ENCODE peak calls at places on chromosomes 11 and 22, in seven cellular contexts. One of them, this sample, is unnamed.

GRCh38 chr22:25627271-25627848 is 62.9 kb downstream of the GRK3 start:
- DNase-seq in HFFc6: no peak
- DNase-seq in HTR-8/SVneo: no peak
- DNase-seq in mucosa of descending colon: no peak
- DNase-seq in tibial nerve: no peak
- DNase-seq in GM13977: no peak
- DNase-seq in stimulated activated CD4-positive, alpha-beta T cell treated with anti-CD3 and anti-CD28 coated beads, TNF-alpha, amount 100 ng/mL, for 4 hours: no peak
- DNase-seq in this sample: no peak

GRCh38 chr11:107157146-107157808 is 139.0 kb upstream of the GUCY1A2 start:
- DNase-seq in HFFc6: no peak
- DNase-seq in HTR-8/SVneo: no peak
- DNase-seq in mucosa of descending colon: no peak
- DNase-seq in tibial nerve: no peak
- DNase-seq in GM13977: no peak
- DNase-seq in stimulated activated CD4-positive, alpha-beta T cell treated with anti-CD3 and anti-CD28 coated beads, TNF-alpha, amount 100 ng/mL, for 4 hours: no peak
- DNase-seq in this sample: no peak

GRCh38 chr11:114285599-114285998 is 10.6 kb upstream of the NNMT start:
- DNase-seq in HFFc6: peak; percentile 41
- DNase-seq in HTR-8/SVneo: no peak
- DNase-seq in mucosa of descending colon: no peak
- DNase-seq in tibial nerve: no peak
- DNase-seq in GM13977: no peak
- DNase-seq in stimulated activated CD4-positive, alpha-beta T cell treated with anti-CD3 and anti-CD28 coated beads, TNF-alpha, amount 100 ng/mL, for 4 hours: no peak
- DNase-seq in this sample: no peak

GRCh38 chr11:29629281-29629680 is 387.5 kb downstream of the KCNA4 start:
- DNase-seq in HFFc6: peak; percentile 0
- DNase-seq in HTR-8/SVneo: no peak
- DNase-seq in mucosa of descending colon: no peak
- DNase-seq in tibial nerve: no peak
- DNase-seq in GM13977: no peak
- DNase-seq in stimulated activated CD4-positive, alpha-beta T cell treated with anti-CD3 and anti-CD28 coated beads, TNF-alpha, amount 100 ng/mL, for 4 hours: no peak
- DNase-seq in this sample: no peak

GRCh38 chr11:90256404-90257157 is 33.7 kb upstream of the CHORDC1 start:
- DNase-seq in HFFc6: no peak
- DNase-seq in HTR-8/SVneo: no peak
- DNase-seq in mucosa of descending colon: no peak
- DNase-seq in tibial nerve: no peak
- DNase-seq in GM13977: no peak
- DNase-seq in stimulated activated CD4-positive, alpha-beta T cell treated with anti-CD3 and anti-CD28 coated beads, TNF-alpha, amount 100 ng/mL, for 4 hours: no peak
- DNase-seq in this sample: no peak

GRCh38 chr11:72635931-72636330 is 38.3 kb downstream of the PDE2A start:
- DNase-seq in HFFc6: no peak
- DNase-seq in HTR-8/SVneo: no peak
- DNase-seq in mucosa of descending colon: no peak
- DNase-seq in tibial nerve: no peak
- DNase-seq in GM13977: no peak
- DNase-seq in stimulated activated CD4-positive, alpha-beta T cell treated with anti-CD3 and anti-CD28 coated beads, TNF-alpha, amount 100 ng/mL, for 4 hours: no peak
- DNase-seq in this sample: no peak

GRCh38 chr22:22460060-22460459 is 48.5 kb downstream of the ZNF280B start:
- DNase-seq in HFFc6: no peak
- DNase-seq in HTR-8/SVneo: no peak
- DNase-seq in mucosa of descending colon: no peak
- DNase-seq in tibial nerve: no peak
- DNase-seq in GM13977: no peak
- DNase-seq in stimulated activated CD4-positive, alpha-beta T cell treated with anti-CD3 and anti-CD28 coated beads, TNF-alpha, amount 100 ng/mL, for 4 hours: no peak
- DNase-seq in this sample: no peak

GRCh38 chr11:108224908-108225786 is 2.3 kb downstream of the ATM start:
- DNase-seq in HFFc6: no peak
- DNase-seq in HTR-8/SVneo: no peak
- DNase-seq in mucosa of descending colon: no peak
- DNase-seq in tibial nerve: no peak
- DNase-seq in GM13977: peak; percentile 36
- DNase-seq in stimulated activated CD4-positive, alpha-beta T cell treated with anti-CD3 and anti-CD28 coated beads, TNF-alpha, amount 100 ng/mL, for 4 hours: no peak
- DNase-seq in this sample: no peak

GRCh38 chr22:40709752-40710413 is 30.6 kb downstream of the MCHR1 start:
- DNase-seq in HFFc6: no peak
- DNase-seq in HTR-8/SVneo: no peak
- DNase-seq in mucosa of descending colon: no peak
- DNase-seq in tibial nerve: no peak
- DNase-seq in GM13977: no peak
- DNase-seq in stimulated activated CD4-positive, alpha-beta T cell treated with anti-CD3 and anti-CD28 coated beads, TNF-alpha, amount 100 ng/mL, for 4 hours: no peak
- DNase-seq in this sample: no peak

GRCh38 chr22:49295851-49296560 is 531.7 kb downstream of the BRD1 start:
- DNase-seq in HFFc6: no peak
- DNase-seq in HTR-8/SVneo: no peak
- DNase-seq in mucosa of descending colon: no peak
- DNase-seq in tibial nerve: no peak
- DNase-seq in GM13977: no peak
- DNase-seq in stimulated activated CD4-positive, alpha-beta T cell treated with anti-CD3 and anti-CD28 coated beads, TNF-alpha, amount 100 ng/mL, for 4 hours: no peak
- DNase-seq in this sample: no peak

GRCh38 chr11:35029979-35030378 is 109.0 kb upstream of the CD44 start:
- DNase-seq in HFFc6: peak; percentile 78
- DNase-seq in HTR-8/SVneo: no peak
- DNase-seq in mucosa of descending colon: no peak
- DNase-seq in tibial nerve: no peak
- DNase-seq in GM13977: peak; percentile 17
- DNase-seq in stimulated activated CD4-positive, alpha-beta T cell treated with anti-CD3 and anti-CD28 coated beads, TNF-alpha, amount 100 ng/mL, for 4 hours: no peak
- DNase-seq in this sample: no peak

This sample was measured in DMS 273 treated with DMSO at 0.1 percent for 48 hours.